ENCODE peak calls at places on chromosome 3, in four cellular contexts. U is HEK293T, M is NT2/D1, Q is GM12878. G is an unnamed sample.

GRCh38 chr3:160810360-160810759 is 54.3 kb downstream of the PPM1L start:
- DNase-seq in U (no peak), M (no peak), Q (no peak), G (no peak)

GRCh38 chr3:196111939-196112386 is 30.1 kb upstream of the TFRC start:
- DNase-seq in U (no peak), M (no peak), Q (peak), G (no peak)

GRCh38 chr3:71875461-71875947 is 90.6 kb upstream of the PROK2 start:
- DNase-seq in U (peak), M (peak), Q (peak), G (peak)

GRCh38 chr3:69216981-69217380 is 94.6 kb upstream of the LMOD3 start:
- DNase-seq in U (no peak), M (no peak), Q (no peak), G (no peak)

GRCh38 chr3:27022096-27022761 is 347.0 kb downstream of the NEK10 start:
- DNase-seq in U (no peak), M (no peak), Q (no peak), G (no peak)

GRCh38 chr3:39849992-39850706 is 40.7 kb downstream of the MYRIP start:
- DNase-seq in U (no peak), M (no peak), Q (no peak), G (no peak)

GRCh38 chr3:70833510-70833835 is 521.0 kb upstream of the MDFIC2 start:
- DNase-seq in U (no peak), M (no peak), Q (no peak), G (no peak)

GRCh38 chr3:173911446-173911845 is 513.9 kb downstream of the NLGN1 start:
- DNase-seq in U (no peak), M (no peak), Q (no peak), G (no peak)

GRCh38 chr3:126524429-126524988 is 554 bp downstream of the CHST13 start:
- DNase-seq in U (no peak), M (no peak), Q (no peak), G (peak)
- TF ChIP-seq SUZ12 in U (no peak), M (no peak), Q (no peak), G (no peak)

GRCh38 chr3:16723994-16724393 is 118.8 kb upstream of the DAZL start:
- DNase-seq in U (peak), M (peak), Q (no peak), G (no peak)
- TF ChIP-seq SUZ12 in U (no peak), M (no peak), Q (no peak), G (no peak)

GRCh38 chr3:48863122-48863521 is 15.4 kb upstream of the PRKAR2A start:
- DNase-seq in U (no peak), M (no peak), Q (no peak), G (no peak)
- TF ChIP-seq SUZ12 in U (no peak), M (no peak), Q (no peak), G (no peak)

GRCh38 chr3:46851364-46852328 is 11.6 kb downstream of the MYL3 start:
- DNase-seq in U (no peak), M (no peak), Q (no peak), G (no peak)
- TF ChIP-seq SUZ12 in U (no peak), M (no peak), Q (no peak), G (no peak)

GRCh38 chr3:105233056-105233455 is 133.7 kb upstream of the ALCAM start:
- DNase-seq in U (no peak), M (no peak), Q (no peak), G (no peak)
- TF ChIP-seq SUZ12 in U (no peak), M (no peak), Q (no peak), G (no peak)

GRCh38 chr3:62134061-62134496 is 239.3 kb downstream of the FEZF2 start:
- DNase-seq in U (no peak), M (no peak), Q (no peak), G (no peak)
- TF ChIP-seq SUZ12 in U (no peak), M (no peak), Q (no peak), G (no peak)